ENCODE peak calls at places on chromosomes 13 and 19, in six cellular contexts. One of them, this sample, is unnamed.
A peak's percentile ranks its signal among the peaks of the same experiment; 100 is the strongest.

GRCh38 chr13:78589206-78589605 is 14.1 kb downstream of the POU4F1 start:
- DNase-seq in heart right ventricle: no peak
- DNase-seq in CD8-positive, alpha-beta memory T cell: no peak
- DNase-seq in PC-3: peak; percentile 48
- DNase-seq in endothelial cell of umbilical vein: no peak
- DNase-seq in transverse colon: no peak
- DNase-seq in this sample: no peak

GRCh38 chr13:44231786-44232516 is 141.7 kb upstream of the SERP2 start:
- DNase-seq in heart right ventricle: no peak
- DNase-seq in CD8-positive, alpha-beta memory T cell: no peak
- DNase-seq in PC-3: peak; percentile 97
- DNase-seq in endothelial cell of umbilical vein: peak; percentile 71
- DNase-seq in transverse colon: peak; percentile 76
- DNase-seq in this sample: no peak

GRCh38 chr13:60540276-60540675 is 143.3 kb downstream of the TDRD3 start:
- DNase-seq in heart right ventricle: no peak
- DNase-seq in CD8-positive, alpha-beta memory T cell: no peak
- DNase-seq in PC-3: no peak
- DNase-seq in endothelial cell of umbilical vein: no peak
- DNase-seq in transverse colon: no peak
- DNase-seq in this sample: no peak

GRCh38 chr19:39199025-39199424 is 2.3 kb downstream of the NCCRP1 start:
- DNase-seq in heart right ventricle: no peak
- DNase-seq in CD8-positive, alpha-beta memory T cell: no peak
- DNase-seq in PC-3: no peak
- DNase-seq in endothelial cell of umbilical vein: peak; percentile 18
- DNase-seq in transverse colon: no peak
- DNase-seq in this sample: no peak

GRCh38 chr13:84491952-84492351 is 609.7 kb upstream of the SLITRK1 start:
- DNase-seq in heart right ventricle: no peak
- DNase-seq in CD8-positive, alpha-beta memory T cell: no peak
- DNase-seq in PC-3: no peak
- DNase-seq in endothelial cell of umbilical vein: no peak
- DNase-seq in transverse colon: no peak
- DNase-seq in this sample: no peak

GRCh38 chr13:99477493-99477892 is 23.8 kb upstream of the TM9SF2 start:
- DNase-seq in heart right ventricle: no peak
- DNase-seq in CD8-positive, alpha-beta memory T cell: no peak
- DNase-seq in PC-3: no peak
- DNase-seq in endothelial cell of umbilical vein: no peak
- DNase-seq in transverse colon: no peak
- DNase-seq in this sample: no peak

GRCh38 chr13:37599509-37599908 is 941 bp upstream of the POSTN start:
- DNase-seq in heart right ventricle: no peak
- DNase-seq in CD8-positive, alpha-beta memory T cell: no peak
- DNase-seq in PC-3: no peak
- DNase-seq in endothelial cell of umbilical vein: peak; percentile 24
- DNase-seq in transverse colon: no peak
- DNase-seq in this sample: no peak

GRCh38 chr19:16584825-16585801 is 12.9 kb upstream of the SLC35E1 start:
- DNase-seq in heart right ventricle: no peak
- DNase-seq in CD8-positive, alpha-beta memory T cell: no peak
- DNase-seq in PC-3: no peak
- DNase-seq in endothelial cell of umbilical vein: no peak
- DNase-seq in transverse colon: no peak
- DNase-seq in this sample: no peak

GRCh38 chr19:46355234-46355990 is 8.5 kb downstream of the PPP5C start:
- DNase-seq in heart right ventricle: no peak
- DNase-seq in CD8-positive, alpha-beta memory T cell: no peak
- DNase-seq in PC-3: no peak
- DNase-seq in endothelial cell of umbilical vein: no peak
- DNase-seq in transverse colon: no peak
- DNase-seq in this sample: no peak

GRCh38 chr19:15299568-15300409 is 32.5 kb downstream of the BRD4 start:
- DNase-seq in heart right ventricle: no peak
- DNase-seq in CD8-positive, alpha-beta memory T cell: no peak
- DNase-seq in PC-3: no peak
- DNase-seq in endothelial cell of umbilical vein: no peak
- DNase-seq in transverse colon: no peak
- DNase-seq in this sample: no peak

GRCh38 chr13:80340643-80341097 is 256 bp downstream of the SPRY2 start:
- DNase-seq in heart right ventricle: peak; percentile 53
- DNase-seq in CD8-positive, alpha-beta memory T cell: peak; percentile 16
- DNase-seq in PC-3: no peak
- DNase-seq in endothelial cell of umbilical vein: peak; percentile 66
- DNase-seq in transverse colon: no peak
- DNase-seq in this sample: no peak

GRCh38 chr13:106318941-106319411 is 216.5 kb downstream of the EFNB2 start:
- DNase-seq in heart right ventricle: no peak
- DNase-seq in CD8-positive, alpha-beta memory T cell: no peak
- DNase-seq in PC-3: peak; percentile 84
- DNase-seq in endothelial cell of umbilical vein: peak; percentile 97
- DNase-seq in transverse colon: no peak
- DNase-seq in this sample: no peak

GRCh38 chr13:95921485-95921884 is 131.7 kb downstream of the UGGT2 start:
- DNase-seq in heart right ventricle: no peak
- DNase-seq in CD8-positive, alpha-beta memory T cell: no peak
- DNase-seq in PC-3: no peak
- DNase-seq in endothelial cell of umbilical vein: no peak
- DNase-seq in transverse colon: no peak
- DNase-seq in this sample: no peak

GRCh38 chr19:32240316-32240715 is 105.1 kb upstream of the ZNF507 start:
- DNase-seq in heart right ventricle: no peak
- DNase-seq in CD8-positive, alpha-beta memory T cell: no peak
- DNase-seq in PC-3: no peak
- DNase-seq in endothelial cell of umbilical vein: no peak
- DNase-seq in transverse colon: no peak
- DNase-seq in this sample: no peak

GRCh38 chr19:45645068-45645630 is 6.0 kb upstream of the EML2 start:
- DNase-seq in heart right ventricle: no peak
- DNase-seq in CD8-positive, alpha-beta memory T cell: no peak
- DNase-seq in PC-3: no peak
- DNase-seq in endothelial cell of umbilical vein: no peak
- DNase-seq in transverse colon: no peak
- DNase-seq in this sample: no peak

GRCh38 chr19:17539288-17540117 is 15.9 kb upstream of the COLGALT1 start:
- DNase-seq in heart right ventricle: peak; percentile 95
- DNase-seq in CD8-positive, alpha-beta memory T cell: peak; percentile 95
- DNase-seq in PC-3: peak; percentile 94
- DNase-seq in endothelial cell of umbilical vein: peak; percentile 93
- DNase-seq in transverse colon: peak; percentile 90
- DNase-seq in this sample: peak; percentile 92

GRCh38 chr13:86567119-86567518 is 767.9 kb upstream of the SLITRK6 start:
- DNase-seq in heart right ventricle: no peak
- DNase-seq in CD8-positive, alpha-beta memory T cell: no peak
- DNase-seq in PC-3: peak; percentile 10
- DNase-seq in endothelial cell of umbilical vein: no peak
- DNase-seq in transverse colon: no peak
- DNase-seq in this sample: no peak

GRCh38 chr13:111114362-111115050 is 604 bp upstream of the ARHGEF7 start:
- DNase-seq in heart right ventricle: peak; percentile 41
- DNase-seq in CD8-positive, alpha-beta memory T cell: peak; percentile 14
- DNase-seq in PC-3: no peak
- DNase-seq in endothelial cell of umbilical vein: peak; percentile 32
- DNase-seq in transverse colon: peak; percentile 31
- DNase-seq in this sample: no peak

GRCh38 chr13:32468502-32469147 is 40.7 kb upstream of the N4BP2L1 start:
- DNase-seq in heart right ventricle: no peak
- DNase-seq in CD8-positive, alpha-beta memory T cell: no peak
- DNase-seq in PC-3: no peak
- DNase-seq in endothelial cell of umbilical vein: no peak
- DNase-seq in transverse colon: no peak
- DNase-seq in this sample: no peak

GRCh38 chr19:3801412-3802096 is 15.4 kb upstream of the MATK start:
- DNase-seq in heart right ventricle: peak; percentile 46
- DNase-seq in CD8-positive, alpha-beta memory T cell: peak; percentile 69
- DNase-seq in PC-3: peak; percentile 10
- DNase-seq in endothelial cell of umbilical vein: no peak
- DNase-seq in transverse colon: peak; percentile 37
- DNase-seq in this sample: no peak

GRCh38 chr13:101661839-101662238 is 209.4 kb downstream of the ITGBL1 start:
- DNase-seq in heart right ventricle: no peak
- DNase-seq in CD8-positive, alpha-beta memory T cell: no peak
- DNase-seq in PC-3: no peak
- DNase-seq in endothelial cell of umbilical vein: peak; percentile 84
- DNase-seq in transverse colon: no peak
- DNase-seq in this sample: no peak

GRCh38 chr19:13398780-13399726 is 107.2 kb downstream of the CACNA1A start:
- DNase-seq in heart right ventricle: no peak
- DNase-seq in CD8-positive, alpha-beta memory T cell: no peak
- DNase-seq in PC-3: peak; percentile 99
- DNase-seq in endothelial cell of umbilical vein: peak; percentile 74
- DNase-seq in transverse colon: no peak
- DNase-seq in this sample: no peak

GRCh38 chr13:75076476-75076875 is 405.5 kb downstream of the TBC1D4 start:
- DNase-seq in heart right ventricle: no peak
- DNase-seq in CD8-positive, alpha-beta memory T cell: no peak
- DNase-seq in PC-3: no peak
- DNase-seq in endothelial cell of umbilical vein: no peak
- DNase-seq in transverse colon: no peak
- DNase-seq in this sample: no peak

GRCh38 chr13:77745784-77746183 is 48.3 kb downstream of the SLAIN1 start:
- DNase-seq in heart right ventricle: no peak
- DNase-seq in CD8-positive, alpha-beta memory T cell: no peak
- DNase-seq in PC-3: no peak
- DNase-seq in endothelial cell of umbilical vein: no peak
- DNase-seq in transverse colon: no peak
- DNase-seq in this sample: no peak

GRCh38 chr19:49297403-49297802 is 27.6 kb downstream of the SLC6A16 start:
- DNase-seq in heart right ventricle: no peak
- DNase-seq in CD8-positive, alpha-beta memory T cell: no peak
- DNase-seq in PC-3: no peak
- DNase-seq in endothelial cell of umbilical vein: no peak
- DNase-seq in transverse colon: no peak
- DNase-seq in this sample: no peak

GRCh38 chr19:1847684-1848398 is 442 bp downstream of the REXO1 start:
- DNase-seq in heart right ventricle: no peak
- DNase-seq in CD8-positive, alpha-beta memory T cell: no peak
- DNase-seq in PC-3: peak; percentile 25
- DNase-seq in endothelial cell of umbilical vein: peak; percentile 64
- DNase-seq in transverse colon: peak; percentile 61
- DNase-seq in this sample: no peak

GRCh38 chr19:6677924-6678689 is 8.1 kb upstream of the TNFSF14 start:
- DNase-seq in heart right ventricle: no peak
- DNase-seq in CD8-positive, alpha-beta memory T cell: peak; percentile 10
- DNase-seq in PC-3: no peak
- DNase-seq in endothelial cell of umbilical vein: no peak
- DNase-seq in transverse colon: no peak
- DNase-seq in this sample: peak; percentile 41

GRCh38 chr19:18999016-18999758 is 34.1 kb downstream of the SUGP2 start:
- DNase-seq in heart right ventricle: no peak
- DNase-seq in CD8-positive, alpha-beta memory T cell: no peak
- DNase-seq in PC-3: peak; percentile 57
- DNase-seq in endothelial cell of umbilical vein: peak; percentile 50
- DNase-seq in transverse colon: no peak
- DNase-seq in this sample: no peak

GRCh38 chr13:113754691-113755090 is 4.3 kb upstream of the TMEM255B start:
- DNase-seq in heart right ventricle: no peak
- DNase-seq in CD8-positive, alpha-beta memory T cell: no peak
- DNase-seq in PC-3: no peak
- DNase-seq in endothelial cell of umbilical vein: no peak
- DNase-seq in transverse colon: no peak
- DNase-seq in this sample: no peak

DNA sequence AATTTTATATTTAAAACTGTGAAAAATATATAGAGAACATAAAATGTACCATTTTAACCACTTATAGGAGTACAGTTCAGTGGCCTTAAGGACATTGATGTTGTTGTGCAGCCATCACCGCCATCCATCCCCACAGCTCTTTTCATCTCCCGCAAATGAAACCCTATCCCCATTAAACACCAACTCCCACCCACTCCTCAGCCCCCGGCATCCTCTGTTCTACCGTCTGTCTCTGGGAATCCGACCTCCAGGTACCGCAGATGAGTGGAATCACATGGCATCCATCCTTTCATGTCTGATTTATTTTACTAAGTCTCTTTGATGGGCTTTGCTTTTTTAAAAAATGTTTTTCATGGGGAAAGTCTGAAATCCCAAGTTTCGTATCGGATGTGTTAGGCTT is 23.8 kb upstream of the SMIM17 start:
- DNase-seq in heart right ventricle: no peak
- DNase-seq in CD8-positive, alpha-beta memory T cell: no peak
- DNase-seq in PC-3: no peak
- DNase-seq in endothelial cell of umbilical vein: no peak
- DNase-seq in transverse colon: no peak
- DNase-seq in this sample: no peak
- H3K9me3 ChIP-seq in heart right ventricle: no peaks in the 10 kb centered on the region
- H3K9me3 ChIP-seq in CD8-positive, alpha-beta memory T cell: peaks cover 45% of the 10 kb centered on the region
- H3K9me3 ChIP-seq in PC-3: peaks cover 43% of the 10 kb centered on the region
- H3K9me3 ChIP-seq in endothelial cell of umbilical vein: peaks cover 3% of the 10 kb centered on the region
- H3K9me3 ChIP-seq in transverse colon: peaks cover 73% of the 10 kb centered on the region
- H3K9me3 ChIP-seq in this sample: peaks cover 23% of the 10 kb centered on the region

GRCh38 chr19:56701895-56702294 is 30.3 kb upstream of the ZNF835 start:
- DNase-seq in heart right ventricle: no peak
- DNase-seq in CD8-positive, alpha-beta memory T cell: no peak
- DNase-seq in PC-3: no peak
- DNase-seq in endothelial cell of umbilical vein: no peak
- DNase-seq in transverse colon: no peak
- DNase-seq in this sample: no peak
- H3K9me3 ChIP-seq in heart right ventricle: no peaks in the 10 kb centered on the region
- H3K9me3 ChIP-seq in CD8-positive, alpha-beta memory T cell: peaks cover 3% of the 10 kb centered on the region
- H3K9me3 ChIP-seq in PC-3: peaks cover 37% of the 10 kb centered on the region
- H3K9me3 ChIP-seq in endothelial cell of umbilical vein: peaks cover 5% of the 10 kb centered on the region
- H3K9me3 ChIP-seq in transverse colon: peaks cover 4% of the 10 kb centered on the region
- H3K9me3 ChIP-seq in this sample: peaks cover 6% of the 10 kb centered on the region

DNA sequence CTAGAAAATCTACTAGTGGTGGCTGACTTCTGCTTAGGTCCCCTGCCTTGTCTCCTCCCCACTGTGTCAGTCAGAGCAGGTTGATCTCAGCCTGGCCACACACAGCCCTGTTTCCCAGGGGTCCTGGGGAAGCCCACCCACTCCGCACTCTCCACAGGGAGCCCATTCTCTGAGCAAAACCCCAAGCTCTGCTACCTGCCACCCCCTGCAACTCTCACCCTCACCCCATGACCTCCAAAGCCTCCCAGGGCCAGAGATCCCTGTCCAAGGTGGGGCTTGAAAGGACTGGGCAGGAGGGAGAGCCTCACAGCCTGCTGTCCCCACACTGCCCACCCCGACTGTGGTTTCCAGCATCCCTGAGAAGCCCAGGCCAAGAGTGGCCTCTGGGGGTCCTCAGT is 58.8 kb upstream of the ZNF536 start:
- DNase-seq in heart right ventricle: no peak
- DNase-seq in CD8-positive, alpha-beta memory T cell: no peak
- DNase-seq in PC-3: no peak
- DNase-seq in endothelial cell of umbilical vein: no peak
- DNase-seq in transverse colon: no peak
- DNase-seq in this sample: no peak
- H3K9me3 ChIP-seq in heart right ventricle: no peaks in the 10 kb centered on the region
- H3K9me3 ChIP-seq in CD8-positive, alpha-beta memory T cell: no peaks in the 10 kb centered on the region
- H3K9me3 ChIP-seq in PC-3: no peaks in the 10 kb centered on the region
- H3K9me3 ChIP-seq in endothelial cell of umbilical vein: peaks cover 3% of the 10 kb centered on the region
- H3K9me3 ChIP-seq in transverse colon: no peaks in the 10 kb centered on the region
- H3K9me3 ChIP-seq in this sample: no peaks in the 10 kb centered on the region

DNA sequence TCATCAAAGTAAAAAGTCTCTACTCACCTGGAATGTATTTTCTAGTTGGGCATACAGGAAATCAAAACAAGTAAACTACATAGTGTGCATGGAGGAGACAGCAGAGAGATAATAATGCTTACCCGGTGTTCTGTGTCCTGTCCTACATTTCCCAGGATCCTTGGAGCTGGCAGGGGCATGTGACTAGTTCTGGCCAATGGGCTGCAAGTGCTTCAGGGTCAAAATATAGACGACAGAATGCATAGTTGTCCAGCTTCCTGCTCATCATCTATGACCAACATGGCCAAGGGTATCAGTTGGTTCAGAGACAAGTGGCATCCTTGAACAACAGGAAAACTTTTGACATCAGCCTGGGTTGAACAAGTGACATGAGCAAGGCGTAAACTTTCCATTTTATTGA is 8.5 kb downstream of the ZNF317 start:
- DNase-seq in heart right ventricle: no peak
- DNase-seq in CD8-positive, alpha-beta memory T cell: no peak
- DNase-seq in PC-3: no peak
- DNase-seq in endothelial cell of umbilical vein: no peak
- DNase-seq in transverse colon: no peak
- DNase-seq in this sample: no peak
- H3K9me3 ChIP-seq in heart right ventricle: peaks cover 20% of the 10 kb centered on the region
- H3K9me3 ChIP-seq in CD8-positive, alpha-beta memory T cell: peaks cover 8% of the 10 kb centered on the region
- H3K9me3 ChIP-seq in PC-3: peaks cover 65% of the 10 kb centered on the region
- H3K9me3 ChIP-seq in endothelial cell of umbilical vein: peaks cover 7% of the 10 kb centered on the region
- H3K9me3 ChIP-seq in transverse colon: peaks cover 27% of the 10 kb centered on the region
- H3K9me3 ChIP-seq in this sample: no peaks in the 10 kb centered on the region